ENCODE peak calls at places on chromosome 21, in nine cellular contexts. One of them, this sample, is unnamed. For H3K9me3, the result is how much of the 10 kb centered on the place peaks cover.

GRCh38 chr21:22224261-22224660 is 1226.1 kb downstream of the NCAM2 start:
- DNase-seq in CD4-positive, CD25-positive, alpha-beta regulatory T cell: no peak
- DNase-seq in spleen: no peak
- DNase-seq in psoas muscle: no peak
- DNase-seq in HCT116: no peak
- DNase-seq in pancreas: no peak
- DNase-seq in stomach: no peak
- DNase-seq in neural progenitor cell: no peak
- DNase-seq in breast epithelium: no peak
- DNase-seq in this sample: no peak

GRCh38 chr21:18449586-18449985 is 46.0 kb upstream of the TMPRSS15 start:
- DNase-seq in psoas muscle: no peak
- DNase-seq in stomach: no peak
- DNase-seq in CD4-positive, CD25-positive, alpha-beta regulatory T cell: no peak
- DNase-seq in HCT116: no peak
- DNase-seq in pancreas: no peak
- DNase-seq in breast epithelium: no peak
- DNase-seq in spleen: no peak
- DNase-seq in neural progenitor cell: no peak
- DNase-seq in this sample: no peak

GRCh38 chr21:46442938-46443337 is 15.8 kb upstream of the DIP2A start:
- DNase-seq in HCT116: no peak
- DNase-seq in stomach: no peak
- DNase-seq in psoas muscle: peak
- DNase-seq in spleen: no peak
- DNase-seq in breast epithelium: no peak
- DNase-seq in CD4-positive, CD25-positive, alpha-beta regulatory T cell: no peak
- DNase-seq in neural progenitor cell: no peak
- DNase-seq in pancreas: no peak
- DNase-seq in this sample: no peak

GRCh38 chr21:15749045-15749867 is 19.5 kb downstream of the USP25 start:
- DNase-seq in spleen: no peak
- DNase-seq in HCT116: no peak
- DNase-seq in psoas muscle: no peak
- DNase-seq in pancreas: no peak
- DNase-seq in neural progenitor cell: no peak
- DNase-seq in breast epithelium: no peak
- DNase-seq in stomach: no peak
- DNase-seq in CD4-positive, CD25-positive, alpha-beta regulatory T cell: no peak
- DNase-seq in this sample: no peak

GRCh38 chr21:43810505-43811261 is 21.3 kb downstream of the RRP1 start:
- DNase-seq in breast epithelium: peak
- DNase-seq in psoas muscle: peak
- DNase-seq in HCT116: peak
- DNase-seq in spleen: peak
- DNase-seq in pancreas: peak
- DNase-seq in stomach: peak
- DNase-seq in CD4-positive, CD25-positive, alpha-beta regulatory T cell: peak
- DNase-seq in neural progenitor cell: peak
- DNase-seq in this sample: peak

GRCh38 chr21:42212261-42212660 is 6.7 kb upstream of the ABCG1 start:
- DNase-seq in breast epithelium: no peak
- DNase-seq in neural progenitor cell: no peak
- DNase-seq in spleen: no peak
- DNase-seq in stomach: no peak
- DNase-seq in psoas muscle: no peak
- DNase-seq in HCT116: no peak
- DNase-seq in pancreas: no peak
- DNase-seq in CD4-positive, CD25-positive, alpha-beta regulatory T cell: no peak
- DNase-seq in this sample: no peak

GRCh38 chr21:42671778-42672593 is 18.6 kb downstream of the PDE9A start:
- DNase-seq in neural progenitor cell: no peak
- DNase-seq in CD4-positive, CD25-positive, alpha-beta regulatory T cell: no peak
- DNase-seq in stomach: no peak
- DNase-seq in spleen: no peak
- DNase-seq in breast epithelium: no peak
- DNase-seq in pancreas: no peak
- DNase-seq in HCT116: no peak
- DNase-seq in psoas muscle: no peak
- DNase-seq in this sample: no peak

GRCh38 chr21:37146320-37147225 is 73.5 kb downstream of the TTC3 start:
- DNase-seq in CD4-positive, CD25-positive, alpha-beta regulatory T cell: no peak
- DNase-seq in HCT116: no peak
- DNase-seq in neural progenitor cell: no peak
- DNase-seq in spleen: no peak
- DNase-seq in pancreas: no peak
- DNase-seq in psoas muscle: no peak
- DNase-seq in breast epithelium: no peak
- DNase-seq in stomach: no peak
- DNase-seq in this sample: no peak

GRCh38 chr21:14382486-14382834 is 486 bp downstream of the HSPA13 start:
- DNase-seq in psoas muscle: no peak
- DNase-seq in HCT116: no peak
- DNase-seq in spleen: no peak
- DNase-seq in neural progenitor cell: no peak
- DNase-seq in pancreas: peak
- DNase-seq in CD4-positive, CD25-positive, alpha-beta regulatory T cell: no peak
- DNase-seq in stomach: no peak
- DNase-seq in breast epithelium: no peak
- DNase-seq in this sample: no peak

GRCh38 chr21:38914531-38915385 is 109.0 kb downstream of the ETS2 start:
- DNase-seq in breast epithelium: no peak
- DNase-seq in psoas muscle: no peak
- DNase-seq in stomach: no peak
- DNase-seq in CD4-positive, CD25-positive, alpha-beta regulatory T cell: no peak
- DNase-seq in spleen: no peak
- DNase-seq in neural progenitor cell: no peak
- DNase-seq in HCT116: peak
- DNase-seq in pancreas: no peak
- DNase-seq in this sample: no peak

GRCh38 chr21:35097525-35097924 is 48.4 kb upstream of the RUNX1 start:
- DNase-seq in pancreas: no peak
- DNase-seq in HCT116: no peak
- DNase-seq in stomach: no peak
- DNase-seq in spleen: no peak
- DNase-seq in neural progenitor cell: no peak
- DNase-seq in breast epithelium: no peak
- DNase-seq in CD4-positive, CD25-positive, alpha-beta regulatory T cell: no peak
- DNase-seq in psoas muscle: no peak
- DNase-seq in this sample: no peak

GRCh38 chr21:44413566-44414290 is 41.6 kb upstream of the LRRC3 start:
- DNase-seq in neural progenitor cell: no peak
- DNase-seq in psoas muscle: no peak
- DNase-seq in HCT116: no peak
- DNase-seq in stomach: peak
- DNase-seq in breast epithelium: peak
- DNase-seq in CD4-positive, CD25-positive, alpha-beta regulatory T cell: no peak
- DNase-seq in pancreas: no peak
- DNase-seq in spleen: peak
- DNase-seq in this sample: no peak

GRCh38 chr21:27269646-27270045 is 302.8 kb upstream of the ADAMTS5 start:
- DNase-seq in psoas muscle: no peak
- DNase-seq in stomach: no peak
- DNase-seq in breast epithelium: no peak
- DNase-seq in HCT116: no peak
- DNase-seq in CD4-positive, CD25-positive, alpha-beta regulatory T cell: no peak
- DNase-seq in neural progenitor cell: no peak
- DNase-seq in spleen: no peak
- DNase-seq in pancreas: no peak
- DNase-seq in this sample: no peak

GRCh38 chr21:37631319-37632117 is 264.9 kb downstream of the DYRK1A start:
- DNase-seq in pancreas: peak
- DNase-seq in psoas muscle: no peak
- DNase-seq in CD4-positive, CD25-positive, alpha-beta regulatory T cell: no peak
- DNase-seq in neural progenitor cell: peak
- DNase-seq in spleen: no peak
- DNase-seq in HCT116: no peak
- DNase-seq in breast epithelium: no peak
- DNase-seq in stomach: peak
- DNase-seq in this sample: no peak

GRCh38 chr21:26783801-26784200 is 61.4 kb downstream of the ADAMTS1 start:
- DNase-seq in breast epithelium: no peak
- DNase-seq in CD4-positive, CD25-positive, alpha-beta regulatory T cell: no peak
- DNase-seq in stomach: no peak
- DNase-seq in HCT116: no peak
- DNase-seq in psoas muscle: no peak
- DNase-seq in spleen: no peak
- DNase-seq in neural progenitor cell: no peak
- DNase-seq in pancreas: no peak
- DNase-seq in this sample: no peak

DNA sequence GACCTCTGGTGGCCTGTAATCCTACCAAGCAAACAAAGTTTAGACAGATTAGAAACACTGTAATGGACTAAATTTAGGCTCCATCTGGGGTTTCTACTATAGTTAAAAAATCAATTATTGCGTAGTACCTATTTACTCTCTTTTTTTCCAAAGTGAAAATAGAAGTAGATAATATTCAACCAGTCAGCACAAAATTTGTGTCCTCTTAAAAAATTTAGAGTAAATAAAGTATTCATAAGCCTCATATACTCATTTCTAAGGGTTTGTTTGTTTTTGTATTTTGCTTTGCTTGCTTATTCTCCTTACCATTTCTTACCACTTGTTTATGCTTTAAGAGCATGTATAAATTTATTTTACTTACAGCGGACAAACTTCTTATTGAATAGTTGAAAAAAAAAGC is 54.5 kb downstream of the NCAM2 start:
- DNase-seq in stomach: no peak
- DNase-seq in spleen: no peak
- DNase-seq in CD4-positive, CD25-positive, alpha-beta regulatory T cell: no peak
- DNase-seq in pancreas: no peak
- DNase-seq in HCT116: no peak
- DNase-seq in neural progenitor cell: no peak
- DNase-seq in breast epithelium: no peak
- DNase-seq in psoas muscle: no peak
- DNase-seq in this sample: no peak
- H3K27ac ChIP-seq in stomach: no peak
- H3K27ac ChIP-seq in spleen: no peak
- H3K27ac ChIP-seq in CD4-positive, CD25-positive, alpha-beta regulatory T cell: no peak
- H3K27ac ChIP-seq in pancreas: no peak
- H3K27ac ChIP-seq in HCT116: no peak
- H3K27ac ChIP-seq in neural progenitor cell: no peak
- H3K27ac ChIP-seq in breast epithelium: no peak
- H3K27ac ChIP-seq in psoas muscle: no peak
- H3K27ac ChIP-seq in this sample: no peak

GRCh38 chr21:19609611-19610010 is 1206.0 kb upstream of the TMPRSS15 start:
- DNase-seq in spleen: no peak
- DNase-seq in stomach: no peak
- DNase-seq in breast epithelium: no peak
- DNase-seq in HCT116: no peak
- DNase-seq in psoas muscle: no peak
- DNase-seq in pancreas: no peak
- DNase-seq in neural progenitor cell: no peak
- DNase-seq in CD4-positive, CD25-positive, alpha-beta regulatory T cell: no peak
- DNase-seq in this sample: no peak

GRCh38 chr21:19603011-19603593 is 1199.5 kb upstream of the TMPRSS15 start:
- DNase-seq in spleen: no peak
- DNase-seq in CD4-positive, CD25-positive, alpha-beta regulatory T cell: no peak
- DNase-seq in psoas muscle: no peak
- DNase-seq in breast epithelium: no peak
- DNase-seq in neural progenitor cell: no peak
- DNase-seq in stomach: no peak
- DNase-seq in pancreas: no peak
- DNase-seq in HCT116: no peak
- DNase-seq in this sample: no peak

GRCh38 chr21:19607983-19608668 is 1204.5 kb upstream of the TMPRSS15 start:
- DNase-seq in psoas muscle: no peak
- DNase-seq in pancreas: no peak
- DNase-seq in HCT116: no peak
- DNase-seq in stomach: no peak
- DNase-seq in breast epithelium: no peak
- DNase-seq in spleen: no peak
- DNase-seq in neural progenitor cell: peak
- DNase-seq in CD4-positive, CD25-positive, alpha-beta regulatory T cell: no peak
- DNase-seq in this sample: no peak
- H3K9me3 ChIP-seq in psoas muscle: under half
- H3K9me3 ChIP-seq in pancreas: under half
- H3K9me3 ChIP-seq in HCT116: under half
- H3K9me3 ChIP-seq in stomach: under half
- H3K9me3 ChIP-seq in breast epithelium: under half
- H3K9me3 ChIP-seq in spleen: under half
- H3K9me3 ChIP-seq in neural progenitor cell: under half
- H3K9me3 ChIP-seq in CD4-positive, CD25-positive, alpha-beta regulatory T cell: under half
- H3K9me3 ChIP-seq in this sample: under half

DNA sequence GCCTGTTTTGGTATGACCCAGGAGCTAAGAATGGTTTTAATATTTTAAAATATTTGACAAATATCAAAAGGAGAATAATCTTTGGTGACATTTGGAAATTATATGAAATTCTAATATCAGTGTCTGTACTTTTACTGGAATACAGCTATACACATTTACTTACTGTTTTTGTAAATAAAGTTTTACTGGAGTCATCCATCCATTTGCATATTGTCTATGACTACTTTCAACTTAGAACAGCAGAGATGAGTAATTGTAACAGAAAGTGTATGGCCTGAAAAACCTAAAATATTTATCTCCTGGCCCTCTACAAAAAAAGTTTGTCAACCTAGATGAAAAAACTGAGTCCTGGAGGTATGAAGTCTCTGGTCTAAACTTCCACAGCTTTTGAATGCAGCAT is 5.8 kb upstream of the MAP3K7CL start:
- DNase-seq in pancreas: no peak
- DNase-seq in HCT116: no peak
- DNase-seq in neural progenitor cell: no peak
- DNase-seq in spleen: no peak
- DNase-seq in stomach: no peak
- DNase-seq in breast epithelium: no peak
- DNase-seq in psoas muscle: no peak
- DNase-seq in CD4-positive, CD25-positive, alpha-beta regulatory T cell: no peak
- DNase-seq in this sample: no peak
- H3K27ac ChIP-seq in pancreas: no peak
- H3K27ac ChIP-seq in HCT116: no peak
- H3K27ac ChIP-seq in neural progenitor cell: no peak
- H3K27ac ChIP-seq in spleen: no peak
- H3K27ac ChIP-seq in stomach: no peak
- H3K27ac ChIP-seq in breast epithelium: no peak
- H3K27ac ChIP-seq in psoas muscle: no peak
- H3K27ac ChIP-seq in CD4-positive, CD25-positive, alpha-beta regulatory T cell: no peak
- H3K27ac ChIP-seq in this sample: no peak

GRCh38 chr21:7951854-7952519 is 2569.4 kb upstream of the TPTE start:
- DNase-seq in stomach: no peak
- DNase-seq in spleen: no peak
- DNase-seq in HCT116: no peak
- DNase-seq in pancreas: no peak
- DNase-seq in breast epithelium: no peak
- DNase-seq in psoas muscle: no peak
- DNase-seq in neural progenitor cell: no peak
- DNase-seq in CD4-positive, CD25-positive, alpha-beta regulatory T cell: no peak
- DNase-seq in this sample: no peak
- H3K9me3 ChIP-seq in stomach: under half
- H3K9me3 ChIP-seq in spleen: under half
- H3K9me3 ChIP-seq in HCT116: half or more
- H3K9me3 ChIP-seq in pancreas: under half
- H3K9me3 ChIP-seq in breast epithelium: half or more
- H3K9me3 ChIP-seq in psoas muscle: half or more
- H3K9me3 ChIP-seq in neural progenitor cell: half or more
- H3K9me3 ChIP-seq in CD4-positive, CD25-positive, alpha-beta regulatory T cell: half or more
- H3K9me3 ChIP-seq in this sample: half or more

GRCh38 chr21:32682696-32683474 is 44.9 kb downstream of the SYNJ1 start:
- DNase-seq in HCT116: no peak
- DNase-seq in pancreas: no peak
- DNase-seq in stomach: no peak
- DNase-seq in breast epithelium: no peak
- DNase-seq in spleen: no peak
- DNase-seq in neural progenitor cell: no peak
- DNase-seq in psoas muscle: no peak
- DNase-seq in CD4-positive, CD25-positive, alpha-beta regulatory T cell: no peak
- DNase-seq in this sample: no peak
- H3K27ac ChIP-seq in HCT116: no peak
- H3K27ac ChIP-seq in pancreas: peak
- H3K27ac ChIP-seq in stomach: no peak
- H3K27ac ChIP-seq in breast epithelium: no peak
- H3K27ac ChIP-seq in spleen: no peak
- H3K27ac ChIP-seq in neural progenitor cell: no peak
- H3K27ac ChIP-seq in psoas muscle: no peak
- H3K27ac ChIP-seq in CD4-positive, CD25-positive, alpha-beta regulatory T cell: no peak
- H3K27ac ChIP-seq in this sample: no peak

This sample was measured in naive thymus-derived CD4-positive, alpha-beta T cell.